ENCODE peak calls at places on chromosomes 4 and X, in eight cellular contexts. One of them, this sample, is unnamed.

GRCh38 chr4:163755013-163755412 is 260.5 kb downstream of the TMA16 start:
- DNase-seq in A549: peak
- DNase-seq in cardiac muscle cell: no peak
- DNase-seq in transverse colon: no peak
- DNase-seq in IMR-90: peak
- DNase-seq in GM12865: peak
- DNase-seq in coronary artery: no peak
- DNase-seq in testis: no peak
- DNase-seq in this sample: no peak

GRCh38 chr4:53777244-53777984 is 186.1 kb upstream of the LNX1 start:
- DNase-seq in transverse colon: no peak
- DNase-seq in testis: no peak
- DNase-seq in GM12865: no peak
- DNase-seq in A549: peak
- DNase-seq in IMR-90: peak
- DNase-seq in cardiac muscle cell: no peak
- DNase-seq in coronary artery: no peak
- DNase-seq in this sample: peak

GRCh38 chrX:55742649-55743048 is 25.1 kb downstream of the RRAGB start:
- DNase-seq in testis: no peak
- DNase-seq in GM12865: no peak
- DNase-seq in transverse colon: no peak
- DNase-seq in A549: no peak
- DNase-seq in cardiac muscle cell: no peak
- DNase-seq in coronary artery: no peak
- DNase-seq in IMR-90: no peak
- DNase-seq in this sample: no peak

GRCh38 chrX:71315917-71316316 is 14.4 kb downstream of the ITGB1BP2 start:
- DNase-seq in A549: no peak
- DNase-seq in IMR-90: peak
- DNase-seq in testis: no peak
- DNase-seq in cardiac muscle cell: no peak
- DNase-seq in coronary artery: no peak
- DNase-seq in transverse colon: no peak
- DNase-seq in GM12865: no peak
- DNase-seq in this sample: no peak

GRCh38 chr4:101198741-101199339 is 148.5 kb downstream of the PPP3CA start:
- DNase-seq in A549: no peak
- DNase-seq in coronary artery: no peak
- DNase-seq in cardiac muscle cell: no peak
- DNase-seq in testis: no peak
- DNase-seq in transverse colon: no peak
- DNase-seq in GM12865: no peak
- DNase-seq in IMR-90: no peak
- DNase-seq in this sample: no peak

GRCh38 chr4:127012549-127012948 is 620.2 kb upstream of the INTU start:
- DNase-seq in cardiac muscle cell: no peak
- DNase-seq in GM12865: no peak
- DNase-seq in coronary artery: no peak
- DNase-seq in testis: no peak
- DNase-seq in IMR-90: peak
- DNase-seq in A549: no peak
- DNase-seq in transverse colon: no peak
- DNase-seq in this sample: no peak

GRCh38 chr4:80694178-80694577 is 336.3 kb upstream of the BMP3 start:
- DNase-seq in coronary artery: no peak
- DNase-seq in A549: no peak
- DNase-seq in testis: no peak
- DNase-seq in cardiac muscle cell: no peak
- DNase-seq in transverse colon: no peak
- DNase-seq in IMR-90: no peak
- DNase-seq in GM12865: no peak
- DNase-seq in this sample: no peak

GRCh38 chrX:12994321-12994720 is 19.4 kb downstream of the TMSB4X start:
- DNase-seq in testis: no peak
- DNase-seq in GM12865: no peak
- DNase-seq in cardiac muscle cell: no peak
- DNase-seq in transverse colon: no peak
- DNase-seq in coronary artery: no peak
- DNase-seq in IMR-90: no peak
- DNase-seq in A549: no peak
- DNase-seq in this sample: no peak

GRCh38 chr4:112652216-112652615 is 15.3 kb downstream of the LARP7 start:
- DNase-seq in GM12865: no peak
- DNase-seq in A549: no peak
- DNase-seq in testis: no peak
- DNase-seq in transverse colon: no peak
- DNase-seq in IMR-90: no peak
- DNase-seq in cardiac muscle cell: no peak
- DNase-seq in coronary artery: no peak
- DNase-seq in this sample: no peak

GRCh38 chr4:6953751-6954380 is 44.2 kb downstream of the TBC1D14 start:
- DNase-seq in cardiac muscle cell: peak
- DNase-seq in IMR-90: peak
- DNase-seq in GM12865: no peak
- DNase-seq in coronary artery: no peak
- DNase-seq in transverse colon: peak
- DNase-seq in A549: no peak
- DNase-seq in testis: peak
- DNase-seq in this sample: peak

GRCh38 chr4:105624530-105624929 is 72.1 kb downstream of the ARHGEF38 start:
- DNase-seq in cardiac muscle cell: no peak
- DNase-seq in transverse colon: no peak
- DNase-seq in IMR-90: peak
- DNase-seq in GM12865: no peak
- DNase-seq in testis: no peak
- DNase-seq in A549: no peak
- DNase-seq in coronary artery: no peak
- DNase-seq in this sample: no peak

GRCh38 chr4:163976588-163976987 is 482.1 kb downstream of the TMA16 start:
- DNase-seq in coronary artery: no peak
- DNase-seq in cardiac muscle cell: no peak
- DNase-seq in transverse colon: no peak
- DNase-seq in GM12865: no peak
- DNase-seq in IMR-90: no peak
- DNase-seq in A549: no peak
- DNase-seq in testis: no peak
- DNase-seq in this sample: no peak

GRCh38 chrX:74923942-74924448 is 1.3 kb downstream of the NEXMIF start:
- DNase-seq in coronary artery: no peak
- DNase-seq in GM12865: peak
- DNase-seq in IMR-90: no peak
- DNase-seq in testis: peak
- DNase-seq in A549: no peak
- DNase-seq in cardiac muscle cell: peak
- DNase-seq in transverse colon: peak
- DNase-seq in this sample: no peak

GRCh38 chr4:100060765-100061416 is 110.8 kb upstream of the H2AZ1 start:
- DNase-seq in coronary artery: no peak
- DNase-seq in cardiac muscle cell: no peak
- DNase-seq in A549: no peak
- DNase-seq in IMR-90: no peak
- DNase-seq in GM12865: peak
- DNase-seq in transverse colon: no peak
- DNase-seq in testis: no peak
- DNase-seq in this sample: no peak

GRCh38 chr4:100059467-100059866 is 109.4 kb upstream of the H2AZ1 start:
- DNase-seq in A549: no peak
- DNase-seq in transverse colon: no peak
- DNase-seq in IMR-90: no peak
- DNase-seq in coronary artery: no peak
- DNase-seq in testis: no peak
- DNase-seq in cardiac muscle cell: no peak
- DNase-seq in GM12865: no peak
- DNase-seq in this sample: no peak

GRCh38 chr4:100061835-100062234 is 111.8 kb upstream of the H2AZ1 start:
- DNase-seq in A549: no peak
- DNase-seq in GM12865: no peak
- DNase-seq in transverse colon: no peak
- DNase-seq in coronary artery: no peak
- DNase-seq in IMR-90: peak
- DNase-seq in testis: no peak
- DNase-seq in cardiac muscle cell: no peak
- DNase-seq in this sample: no peak

GRCh38 chr4:100062921-100063320 is 112.8 kb upstream of the H2AZ1 start:
- DNase-seq in transverse colon: no peak
- DNase-seq in coronary artery: no peak
- DNase-seq in testis: no peak
- DNase-seq in A549: no peak
- DNase-seq in cardiac muscle cell: no peak
- DNase-seq in IMR-90: peak
- DNase-seq in GM12865: no peak
- DNase-seq in this sample: no peak

GRCh38 chr4:100063355-100063754 is 113.3 kb upstream of the H2AZ1 start:
- DNase-seq in A549: peak
- DNase-seq in cardiac muscle cell: no peak
- DNase-seq in GM12865: no peak
- DNase-seq in transverse colon: no peak
- DNase-seq in coronary artery: no peak
- DNase-seq in testis: no peak
- DNase-seq in IMR-90: peak
- DNase-seq in this sample: no peak
- TF ChIP-seq CTCF in A549: peak
- TF ChIP-seq CTCF in cardiac muscle cell: no peak
- TF ChIP-seq CTCF in GM12865: no peak
- TF ChIP-seq CTCF in transverse colon: no peak
- TF ChIP-seq CTCF in coronary artery: no peak
- TF ChIP-seq CTCF in testis: no peak
- TF ChIP-seq CTCF in IMR-90: peak
- TF ChIP-seq CTCF in this sample: no peak

GRCh38 chr4:1549638-1550035 is 134.5 kb downstream of the FAM53A start:
- DNase-seq in coronary artery: no peak
- DNase-seq in A549: no peak
- DNase-seq in IMR-90: no peak
- DNase-seq in testis: no peak
- DNase-seq in cardiac muscle cell: no peak
- DNase-seq in transverse colon: no peak
- DNase-seq in GM12865: no peak
- DNase-seq in this sample: no peak
- H3K4me3 ChIP-seq in coronary artery: no peak
- H3K4me3 ChIP-seq in A549: no peak
- H3K4me3 ChIP-seq in IMR-90: no peak
- H3K4me3 ChIP-seq in testis: no peak
- H3K4me3 ChIP-seq in cardiac muscle cell: no peak
- H3K4me3 ChIP-seq in transverse colon: no peak
- H3K4me3 ChIP-seq in GM12865: no peak
- H3K4me3 ChIP-seq in this sample: no peak

GRCh38 chr4:46648088-46648744 is 258.3 kb upstream of the GABRA2 start:
- DNase-seq in GM12865: peak
- DNase-seq in testis: peak
- DNase-seq in coronary artery: no peak
- DNase-seq in cardiac muscle cell: peak
- DNase-seq in transverse colon: peak
- DNase-seq in IMR-90: peak
- DNase-seq in A549: peak
- DNase-seq in this sample: no peak
- TF ChIP-seq CTCF in GM12865: peak
- TF ChIP-seq CTCF in testis: peak
- TF ChIP-seq CTCF in coronary artery: no peak
- TF ChIP-seq CTCF in cardiac muscle cell: peak
- TF ChIP-seq CTCF in transverse colon: peak
- TF ChIP-seq CTCF in IMR-90: peak
- TF ChIP-seq CTCF in A549: no peak
- TF ChIP-seq CTCF in this sample: peak

GRCh38 chrX:6262959-6263358 is 34.3 kb upstream of the NLGN4X start:
- DNase-seq in GM12865: no peak
- DNase-seq in A549: no peak
- DNase-seq in testis: no peak
- DNase-seq in cardiac muscle cell: no peak
- DNase-seq in coronary artery: no peak
- DNase-seq in transverse colon: no peak
- DNase-seq in IMR-90: no peak
- DNase-seq in this sample: no peak

GRCh38 chrX:6266041-6266440 is 37.4 kb upstream of the NLGN4X start:
- DNase-seq in IMR-90: no peak
- DNase-seq in cardiac muscle cell: no peak
- DNase-seq in transverse colon: no peak
- DNase-seq in testis: no peak
- DNase-seq in coronary artery: no peak
- DNase-seq in A549: no peak
- DNase-seq in GM12865: no peak
- DNase-seq in this sample: no peak
- H3K4me3 ChIP-seq in IMR-90: no peak
- H3K4me3 ChIP-seq in cardiac muscle cell: no peak
- H3K4me3 ChIP-seq in transverse colon: no peak
- H3K4me3 ChIP-seq in testis: no peak
- H3K4me3 ChIP-seq in coronary artery: no peak
- H3K4me3 ChIP-seq in A549: no peak
- H3K4me3 ChIP-seq in GM12865: no peak
- H3K4me3 ChIP-seq in this sample: no peak

GRCh38 chr4:78767350-78767749 is 8.8 kb upstream of the BMP2K start:
- DNase-seq in transverse colon: no peak
- DNase-seq in GM12865: peak
- DNase-seq in cardiac muscle cell: no peak
- DNase-seq in coronary artery: no peak
- DNase-seq in A549: no peak
- DNase-seq in IMR-90: no peak
- DNase-seq in testis: no peak
- DNase-seq in this sample: no peak

GRCh38 chr4:78765607-78766006 is 10.5 kb upstream of the BMP2K start:
- DNase-seq in IMR-90: no peak
- DNase-seq in GM12865: no peak
- DNase-seq in testis: no peak
- DNase-seq in cardiac muscle cell: no peak
- DNase-seq in A549: no peak
- DNase-seq in coronary artery: no peak
- DNase-seq in transverse colon: no peak
- DNase-seq in this sample: no peak

GRCh38 chr4:78768447-78769177 is 7.5 kb upstream of the BMP2K start:
- DNase-seq in GM12865: no peak
- DNase-seq in transverse colon: peak
- DNase-seq in coronary artery: no peak
- DNase-seq in IMR-90: peak
- DNase-seq in testis: no peak
- DNase-seq in A549: peak
- DNase-seq in cardiac muscle cell: no peak
- DNase-seq in this sample: no peak

GRCh38 chr4:78766026-78766425 is 10.1 kb upstream of the BMP2K start:
- DNase-seq in transverse colon: no peak
- DNase-seq in cardiac muscle cell: no peak
- DNase-seq in testis: no peak
- DNase-seq in coronary artery: no peak
- DNase-seq in GM12865: no peak
- DNase-seq in A549: no peak
- DNase-seq in IMR-90: peak
- DNase-seq in this sample: no peak

DNA sequence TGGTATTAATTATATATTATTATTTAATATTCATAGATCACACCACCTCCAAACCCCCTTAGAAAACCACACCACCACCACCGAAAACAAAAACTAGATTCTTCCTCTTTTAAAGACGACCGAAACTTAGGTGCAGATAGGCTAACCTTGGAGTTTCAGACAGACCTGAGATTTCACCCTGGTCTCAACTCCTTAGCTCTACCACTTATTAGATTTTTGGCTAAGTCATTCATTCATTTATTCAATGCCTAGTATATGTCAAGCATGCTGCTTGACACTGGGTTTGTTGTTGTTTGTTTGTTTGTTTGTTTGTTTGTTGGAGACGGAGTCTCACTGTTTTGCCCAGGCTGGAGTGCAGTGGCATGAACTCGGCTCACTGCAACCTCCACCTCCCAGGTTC is 9.5 kb upstream of the BMP2K start:
- DNase-seq in IMR-90: no peak
- DNase-seq in A549: no peak
- DNase-seq in cardiac muscle cell: no peak
- DNase-seq in coronary artery: no peak
- DNase-seq in GM12865: peak
- DNase-seq in transverse colon: no peak
- DNase-seq in testis: no peak
- DNase-seq in this sample: no peak
- TF ChIP-seq CTCF in IMR-90: no peak
- TF ChIP-seq CTCF in A549: no peak
- TF ChIP-seq CTCF in cardiac muscle cell: no peak
- TF ChIP-seq CTCF in coronary artery: no peak
- TF ChIP-seq CTCF in GM12865: no peak
- TF ChIP-seq CTCF in transverse colon: no peak
- TF ChIP-seq CTCF in testis: no peak
- TF ChIP-seq CTCF in this sample: no peak